ENCODE peak calls at places on chromosomes 12 and 14, in five cellular contexts. P, U, N, H and I are unnamed samples.

GRCh38 chr14:22332671-22333407 is 256.2 kb downstream of the DAD1 start:
- DNase-seq in P (no peak), U (no peak), N (no peak), H (no peak), I (no peak)

GRCh38 chr12:76874491-76875190 is 4.2 kb downstream of the CSRP2 start:
- DNase-seq in P (no peak), U (no peak), N (no peak), H (no peak), I (no peak)

GRCh38 chr12:69655616-69656336 is 43.3 kb downstream of the BEST3 start:
- DNase-seq in P (no peak), U (no peak), N (no peak), H (no peak), I (peak)

GRCh38 chr12:124919646-124920352 is 5.3 kb upstream of the UBC start:
- DNase-seq in P (no peak), U (no peak), N (no peak), H (no peak), I (no peak)

GRCh38 chr14:99726538-99727095 is 42.5 kb downstream of the CYP46A1 start:
- DNase-seq in P (no peak), U (no peak), N (no peak), H (peak), I (no peak)

GRCh38 chr12:107514887-107515445 is 170.6 kb upstream of the PWP1 start:
- DNase-seq in P (peak), U (no peak), N (no peak), H (no peak), I (peak)

GRCh38 chr14:61121293-61121897 is 140.3 kb downstream of the SLC38A6 start:
- DNase-seq in P (no peak), U (no peak), N (no peak), H (no peak), I (no peak)

GRCh38 chr12:79844693-79845092 is 90.2 kb downstream of the PPP1R12A start:
- DNase-seq in P (peak), U (peak), N (no peak), H (no peak), I (peak)

GRCh38 chr14:72880820-72881219 is 13.1 kb downstream of the DPF3 start:
- DNase-seq in P (no peak), U (no peak), N (no peak), H (no peak), I (no peak)

GRCh38 chr14:94171208-94171607 is 2.9 kb upstream of the PPP4R4 start:
- DNase-seq in P (no peak), U (no peak), N (no peak), H (no peak), I (no peak)

GRCh38 chr14:97210202-97210601 is 413.0 kb downstream of the VRK1 start:
- DNase-seq in P (no peak), U (no peak), N (no peak), H (no peak), I (no peak)

DNA sequence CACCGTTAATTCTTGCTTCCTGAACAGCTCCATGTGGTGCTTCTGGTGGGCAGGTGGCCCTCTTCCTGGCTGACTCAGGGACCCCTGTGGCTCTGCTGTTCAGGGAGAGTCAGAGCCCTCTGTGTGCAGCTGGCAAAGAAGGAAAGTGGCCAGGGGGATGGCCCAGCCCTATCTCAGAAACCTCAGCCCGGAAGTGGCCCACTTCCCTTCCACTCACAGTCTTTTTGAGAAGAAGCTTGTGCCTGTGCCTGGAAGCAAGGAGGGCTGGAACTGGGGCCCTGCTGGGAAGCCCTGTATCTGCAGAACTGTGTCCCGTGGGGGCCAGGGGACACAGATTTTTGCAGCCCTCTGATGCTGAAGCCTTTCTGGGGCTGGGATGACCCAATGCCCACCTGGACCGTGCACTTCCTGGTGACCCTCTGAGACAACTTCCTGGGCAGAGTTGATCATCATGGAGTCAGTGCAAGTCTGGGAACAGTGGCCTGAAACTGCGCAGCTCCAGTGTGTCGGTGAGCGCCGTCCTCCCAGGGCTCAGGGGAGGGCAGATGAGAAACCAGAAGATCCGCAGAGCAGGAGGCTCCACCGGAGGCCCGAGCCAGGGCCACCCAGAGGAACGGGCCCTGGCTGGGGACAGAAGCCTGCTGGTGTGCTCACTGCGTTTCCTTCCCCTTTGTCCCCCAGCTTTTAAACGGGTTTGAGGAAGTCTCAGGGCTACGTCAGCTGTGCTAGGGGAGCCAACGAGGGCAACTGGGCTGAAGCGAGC is 217.3 kb upstream of the RTL1 start:
- DNase-seq in P (no peak), U (no peak), N (peak), H (peak), I (no peak)
- TF ChIP-seq POLR2A in P (no peak), U (no peak), N (no peak), H (peak), I (no peak)

DNA sequence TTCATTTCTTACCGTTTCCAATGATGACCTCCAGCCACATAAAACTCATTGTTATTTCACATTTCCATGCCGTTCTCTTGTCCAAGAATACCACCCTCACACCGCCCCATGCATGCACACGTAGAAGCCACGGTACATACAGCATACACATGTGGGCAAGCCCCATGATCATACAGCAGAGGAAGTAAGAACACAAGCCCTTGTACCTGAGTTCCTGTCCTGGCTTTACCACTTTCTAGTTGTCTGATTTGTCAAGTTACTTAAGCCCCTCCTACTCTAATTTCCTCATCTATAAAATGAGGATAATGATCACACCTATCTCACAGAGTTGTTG is 59.9 kb downstream of the DUSP16 start:
- DNase-seq in P (no peak), U (no peak), N (no peak), H (no peak), I (no peak)
- TF ChIP-seq POLR2A in P (no peak), U (no peak), N (no peak), H (no peak), I (no peak)

GRCh38 chr12:57235728-57236131 is 6.2 kb downstream of the SHMT2 start:
- DNase-seq in P (no peak), U (no peak), N (no peak), H (no peak), I (no peak)

GRCh38 chr12:57236224-57236924 is 6.9 kb downstream of the SHMT2 start:
- DNase-seq in P (no peak), U (no peak), N (no peak), H (peak), I (no peak)

GRCh38 chr12:57234571-57235011 is 5.1 kb downstream of the SHMT2 start:
- DNase-seq in P (no peak), U (no peak), N (no peak), H (no peak), I (no peak)

GRCh38 chr12:57234233-57234570 is 4.7 kb downstream of the SHMT2 start:
- DNase-seq in P (no peak), U (no peak), N (no peak), H (no peak), I (no peak)

GRCh38 chr12:57235012-57235727 is 5.7 kb downstream of the SHMT2 start:
- DNase-seq in P (no peak), U (no peak), N (peak), H (peak), I (no peak)
- TF ChIP-seq POLR2A in P (no peak), U (no peak), N (no peak), H (peak), I (no peak)

DNA sequence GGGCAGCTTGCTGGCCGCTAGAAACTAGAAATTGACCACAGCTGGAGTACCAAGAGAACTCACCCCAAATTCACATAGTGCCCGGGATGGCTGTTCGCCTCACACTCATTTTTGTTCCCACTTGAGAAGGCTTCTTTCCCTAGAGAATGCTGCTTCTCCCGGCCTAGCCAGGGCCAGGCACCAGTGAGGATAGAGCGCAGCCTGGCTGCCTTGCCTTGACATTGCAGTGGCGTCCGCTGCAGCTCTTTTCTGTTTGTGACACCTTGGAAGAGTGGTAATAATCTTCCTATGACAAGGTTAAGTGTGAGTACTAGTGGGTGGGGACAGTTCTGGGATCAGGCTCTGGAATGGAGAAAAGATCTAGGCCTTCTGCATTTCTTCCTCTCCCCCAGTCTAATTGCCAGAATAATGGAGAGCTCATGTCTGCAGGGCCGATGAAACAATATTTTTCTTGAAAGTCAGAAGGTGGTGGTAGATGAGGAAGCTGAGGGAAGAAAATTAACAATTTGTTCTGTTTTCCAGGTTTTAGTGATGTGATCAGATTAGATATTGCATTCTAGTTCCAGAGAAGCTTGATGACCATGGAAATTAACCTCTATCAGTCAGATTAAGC is 3.7 kb downstream of the TMEM253 start:
- DNase-seq in P (peak), U (peak), N (peak), H (peak), I (no peak)
- TF ChIP-seq POLR2A in P (no peak), U (peak), N (no peak), H (no peak), I (no peak)

GRCh38 chr14:85090681-85091080 is 439.3 kb upstream of the FLRT2 start:
- DNase-seq in P (no peak), U (no peak), N (no peak), H (no peak), I (no peak)
- TF ChIP-seq POLR2A in P (no peak), U (no peak), N (no peak), H (no peak), I (no peak)

DNA sequence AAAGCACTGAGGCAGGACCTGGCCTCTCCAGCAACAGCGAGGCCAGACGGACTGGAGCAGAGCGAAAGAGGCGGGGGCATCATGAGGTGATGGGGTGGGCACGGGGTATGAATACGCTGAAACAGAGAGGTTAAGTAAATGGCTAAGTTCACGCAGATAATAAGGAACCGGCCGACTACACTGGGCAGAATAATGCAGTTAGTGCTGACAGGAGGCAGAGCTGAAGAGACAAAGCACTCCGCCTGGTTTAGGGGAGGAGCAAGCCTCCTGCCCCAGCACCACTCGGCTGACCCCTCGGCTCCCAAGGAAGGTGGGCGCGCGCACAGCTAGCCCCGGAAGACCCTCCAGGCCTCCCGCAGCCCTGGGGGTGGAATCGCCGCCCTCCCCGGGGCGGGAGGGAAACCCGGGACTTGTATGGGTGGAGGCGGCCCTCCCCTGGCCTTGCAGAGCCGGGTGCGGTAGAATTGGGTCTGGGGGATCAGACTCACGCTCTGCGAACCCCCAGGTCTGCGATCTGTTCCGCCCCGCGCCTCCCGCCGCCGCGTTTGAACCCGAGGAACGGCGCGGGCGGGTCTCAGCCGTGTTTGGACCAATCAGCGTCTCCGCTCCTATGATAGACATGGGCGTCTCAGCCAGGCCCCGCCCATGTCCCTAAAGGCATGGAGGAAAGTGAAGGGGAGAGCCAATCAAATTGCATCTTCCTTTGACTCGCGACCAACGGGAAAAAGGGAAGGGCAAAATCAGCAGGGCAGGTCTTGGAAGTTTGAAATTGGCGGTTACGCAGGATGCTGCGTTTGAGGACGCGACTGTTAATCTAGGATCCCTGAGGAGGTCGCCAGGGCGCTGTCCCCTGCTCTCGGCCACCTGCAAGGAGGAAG is at the start of gene CIT:
- DNase-seq in P (peak), U (peak), N (peak), H (peak), I (peak)
- TF ChIP-seq POLR2A in P (no peak), U (peak), N (no peak), H (no peak), I (peak)

GRCh38 chr12:11170810-11171144 is 217 bp upstream of the SMIM10L1 start:
- DNase-seq in P (no peak), U (no peak), N (no peak), H (no peak), I (no peak)
- TF ChIP-seq POLR2A in P (no peak), U (no peak), N (no peak), H (no peak), I (no peak)